ENCODE peak calls at places on chromosomes 13 and 19, in four cellular contexts. A is cardiac muscle cell, C is MG63, R is BJ. U is an unnamed sample.
A peak's percentile ranks its signal among the peaks of the same experiment; 100 is the strongest.

GRCh38 chr19:44055870-44056269 is 4.0 kb downstream of the ZNF223 start:
- DNase-seq in A (no peak), C (no peak), R (no peak), U (no peak)

GRCh38 chr19:13169769-13170168 is 19.6 kb downstream of the IER2 start:
- DNase-seq in A (no peak), C (peak; percentile 83), R (no peak), U (no peak)

GRCh38 chr19:41641879-41642485 is 15.1 kb upstream of the CEACAM4 start:
- DNase-seq in A (peak; percentile 2), C (peak; percentile 38), R (no peak), U (peak; percentile 15)

GRCh38 chr19:2014731-2015610 is 543 bp downstream of the BTBD2 start:
- DNase-seq in A (peak; percentile 66), C (no peak), R (no peak), U (no peak)

GRCh38 chr19:49393871-49394270 is 5.8 kb downstream of the KASH5 start:
- DNase-seq in A (no peak), C (no peak), R (no peak), U (no peak)

GRCh38 chr19:39765091-39766076 is 13.3 kb upstream of the LEUTX start:
- DNase-seq in A (peak; percentile 72), C (peak; percentile 27), R (no peak), U (peak; percentile 14)

GRCh38 chr13:87887459-87888123 is 216.4 kb downstream of the SLITRK5 start:
- DNase-seq in A (no peak), C (no peak), R (no peak), U (no peak)

GRCh38 chr13:78679329-78679728 is 20.4 kb upstream of the OBI1 start:
- DNase-seq in A (peak; percentile 45), C (no peak), R (no peak), U (no peak)

GRCh38 chr13:24861617-24862362 is 97.8 kb downstream of the RNF17 start:
- DNase-seq in A (no peak), C (no peak), R (no peak), U (no peak)

U was measured in HS-5.